ENCODE peak calls at places on chromosome 1, in six cellular contexts. R is upper lobe of left lung, G is A549, I is HepG2, W is K562, U is GM12878. D is an unnamed sample.

GRCh38 chr1:244647819-244648218 is 5.1 kb upstream of the DESI2 start:
- ATAC-seq in W (no peak), U (no peak), G (no peak), I (no peak), R (no peak), D (no peak)

GRCh38 chr1:64623750-64624445 is 121.0 kb upstream of the RAVER2 start:
- ATAC-seq in G (peak; percentile 43), W (no peak), U (no peak), I (no peak), R (peak; percentile 69), D (no peak)

GRCh38 chr1:91876040-91876470 is 9.9 kb downstream of the TGFBR3 start:
- ATAC-seq in R (no peak), I (no peak), U (peak; percentile 91), G (no peak), W (no peak), D (no peak)

GRCh38 chr1:228393811-228394570 is 12.6 kb downstream of the TRIM11 start:
- ATAC-seq in G (no peak), I (no peak), U (no peak), W (peak; percentile 23), R (peak; percentile 7), D (peak; percentile 9)

GRCh38 chr1:229156819-229157218 is 114.1 kb upstream of the RAB4A start:
- ATAC-seq in I (peak; percentile 78), R (no peak), G (peak; percentile 70), U (no peak), W (peak; percentile 47), D (peak; percentile 77)

GRCh38 chr1:221564891-221565290 is 177.0 kb downstream of the DUSP10 start:
- ATAC-seq in U (no peak), I (no peak), W (no peak), R (no peak), G (no peak), D (no peak)

GRCh38 chr1:75785320-75785963 is 614 bp upstream of the RABGGTB start:
- ATAC-seq in W (peak; percentile 24), G (peak; percentile 73), R (peak; percentile 60), I (no peak), U (peak; percentile 29), D (peak; percentile 59)

GRCh38 chr1:175861641-175862367 is 118.4 kb upstream of the TNR start:
- ATAC-seq in I (no peak), W (no peak), R (no peak), U (peak; percentile 66), G (no peak), D (no peak)

GRCh38 chr1:39922139-39922757 is 20.5 kb upstream of the MYCL start:
- ATAC-seq in G (no peak), R (no peak), U (no peak), I (no peak), W (no peak), D (peak; percentile 51)

GRCh38 chr1:67332653-67333529 is 25.2 kb downstream of the IL12RB2 start:
- ATAC-seq in W (no peak), R (no peak), I (no peak), G (no peak), U (peak; percentile 97), D (no peak)

GRCh38 chr1:225480825-225481434 is 53.1 kb upstream of the LBR start:
- ATAC-seq in R (peak; percentile 45), U (peak; percentile 88), W (peak; percentile 93), G (peak; percentile 79), I (peak; percentile 85), D (no peak)

GRCh38 chr1:119686661-119687060 is 25.1 kb upstream of the PHGDH start:
- ATAC-seq in G (no peak), R (no peak), U (no peak), W (no peak), I (no peak), D (no peak)

GRCh38 chr1:111618953-111619634 is 495 bp upstream of the RAP1A start:
- ATAC-seq in U (peak; percentile 0), G (peak; percentile 15), W (no peak), R (no peak), I (peak; percentile 5), D (no peak)

DNA sequence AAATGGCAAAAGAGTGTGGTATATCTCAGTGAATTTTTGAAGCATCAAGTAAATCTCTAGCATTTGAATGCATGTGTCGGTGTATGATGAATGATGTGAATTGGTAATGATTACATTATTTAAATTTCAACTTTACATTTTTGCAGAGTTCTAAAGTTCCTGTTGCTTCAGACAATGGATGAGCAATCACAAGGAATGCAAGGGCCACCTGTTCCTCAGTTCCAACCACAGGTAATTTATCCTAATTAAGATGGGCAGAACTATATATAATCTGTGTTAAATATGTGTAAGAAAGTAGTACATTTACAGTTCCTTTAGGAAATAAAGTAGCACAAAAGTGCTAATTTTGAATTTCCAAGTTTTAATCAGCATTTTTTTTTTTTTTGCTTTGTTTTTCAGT is 75.6 kb downstream of the NEK7 start:
- ATAC-seq in G (no peak), W (no peak), U (no peak), I (no peak), R (no peak), D (no peak)
- TF ChIP-seq EP300 in G (no peak), W (no peak), U (no peak), I (no peak), R (no peak), D (no peak)

GRCh38 chr1:234477373-234478151 is 1.4 kb downstream of the TARBP1 start:
- ATAC-seq in G (no peak), I (no peak), U (no peak), R (no peak), W (no peak), D (no peak)

GRCh38 chr1:234479310-234479559 is 256 bp upstream of the TARBP1 start:
- ATAC-seq in U (no peak), R (no peak), W (no peak), G (no peak), I (peak; percentile 37), D (no peak)

GRCh38 chr1:234478152-234478480 is 863 bp downstream of the TARBP1 start:
- ATAC-seq in G (peak; percentile 76), R (peak; percentile 74), U (peak; percentile 77), W (peak; percentile 88), I (peak; percentile 75), D (peak; percentile 71)

GRCh38 chr1:234479866-234480265 is 887 bp upstream of the TARBP1 start:
- ATAC-seq in R (no peak), I (no peak), U (no peak), W (no peak), G (no peak), D (no peak)

DNA sequence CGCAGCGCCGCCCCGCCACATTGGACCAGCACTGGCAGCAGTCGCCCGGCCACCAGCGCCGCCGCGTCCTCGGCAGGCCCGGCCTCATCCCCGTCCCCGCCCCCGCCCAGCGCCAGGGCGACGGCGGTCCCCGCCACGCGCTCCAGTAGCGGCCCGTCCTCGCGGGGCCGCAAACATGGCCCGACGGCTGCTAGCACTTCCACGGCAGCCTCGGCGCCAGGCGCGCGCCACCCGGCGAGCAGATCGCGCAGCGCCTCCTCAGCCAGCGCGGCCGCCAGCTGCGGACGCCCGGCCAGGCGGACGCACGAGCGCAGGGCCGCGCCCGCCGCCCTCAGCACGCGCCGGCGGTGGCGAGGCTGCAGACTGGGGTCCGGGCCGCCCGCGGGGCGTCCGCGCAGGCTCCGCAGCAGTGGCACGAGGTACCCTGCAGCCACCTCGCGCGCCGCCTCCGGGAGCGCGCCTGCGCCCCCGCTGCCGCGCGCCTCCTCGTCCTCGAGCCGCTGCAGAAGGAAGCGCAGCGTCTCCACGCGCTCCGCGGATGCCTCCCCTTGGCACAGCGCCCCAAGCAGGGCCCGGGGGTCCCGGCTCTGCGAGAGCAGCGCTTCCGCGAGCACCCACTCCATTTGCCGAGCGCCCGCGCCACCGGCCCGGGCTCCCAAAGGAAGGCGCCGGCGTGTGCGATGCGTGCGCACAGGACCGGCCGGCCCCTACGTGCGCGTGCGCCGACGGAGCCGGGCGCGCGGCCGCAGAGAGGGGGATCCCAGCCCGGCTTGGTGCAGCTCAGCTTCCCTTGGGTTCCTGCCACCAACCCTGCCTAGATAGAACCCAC is at the start of gene TARBP1:
- ATAC-seq in G (peak; percentile 85), U (peak; percentile 83), I (peak; percentile 83), R (peak; percentile 93), W (peak; percentile 85), D (peak; percentile 82)
- TF ChIP-seq EP300 in G (no peak), U (no peak), I (no peak), R (no peak), W (no peak), D (no peak)

DNA sequence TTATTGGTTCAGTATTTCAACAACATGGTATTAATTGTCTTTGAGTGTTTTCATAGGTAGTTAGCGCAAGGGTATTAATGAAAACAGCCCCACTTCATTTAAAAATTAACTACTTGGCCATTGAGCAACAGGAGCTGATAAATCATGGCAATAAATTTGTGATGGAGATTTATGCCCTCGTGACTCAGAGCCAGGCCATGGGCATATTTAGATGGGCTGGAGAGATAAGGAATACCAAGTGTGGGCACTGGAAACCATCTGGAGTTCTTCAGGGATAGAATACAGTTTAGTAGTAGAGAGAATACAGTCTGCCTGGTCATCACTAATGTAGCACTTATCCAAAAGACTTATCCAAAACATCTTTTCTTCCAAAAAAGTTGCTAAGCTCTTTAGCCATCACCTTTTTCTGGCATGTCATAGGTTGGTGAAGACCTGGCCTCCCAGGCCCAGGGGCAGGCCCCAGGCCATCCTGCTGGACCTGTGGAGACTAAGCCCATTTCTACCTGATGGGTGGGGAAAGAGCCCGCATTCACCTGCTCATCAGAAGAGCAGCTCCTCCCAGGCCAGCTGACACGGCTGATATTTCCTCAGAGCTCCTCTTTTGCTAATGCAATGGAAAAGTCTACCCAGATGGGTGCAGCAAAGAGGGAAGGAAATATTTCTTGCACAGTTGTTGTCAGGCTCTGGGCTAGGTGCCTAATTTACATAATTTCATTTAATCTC is 238.0 kb downstream of the TM2D1 start:
- ATAC-seq in R (no peak), W (no peak), G (no peak), U (no peak), I (no peak), D (no peak)
- TF ChIP-seq EP300 in R (no peak), W (no peak), G (no peak), U (no peak), I (no peak), D (no peak)

GRCh38 chr1:27427329-27427728 is 34.9 kb downstream of the GPR3 start:
- ATAC-seq in U (peak; percentile 37), I (no peak), W (no peak), R (peak; percentile 43), G (no peak), D (no peak)

GRCh38 chr1:27429029-27429425 is 36.6 kb downstream of the GPR3 start:
- ATAC-seq in I (no peak), U (no peak), W (peak; percentile 22), G (no peak), R (no peak), D (peak; percentile 40)

GRCh38 chr1:27430903-27431653 is 38.7 kb downstream of the GPR3 start:
- ATAC-seq in I (no peak), U (peak; percentile 63), W (peak; percentile 3), R (peak; percentile 52), G (no peak), D (peak; percentile 42)

GRCh38 chr1:27427836-27428315 is 35.5 kb downstream of the GPR3 start:
- ATAC-seq in U (no peak), R (no peak), G (no peak), I (peak; percentile 61), W (peak; percentile 14), D (no peak)

DNA sequence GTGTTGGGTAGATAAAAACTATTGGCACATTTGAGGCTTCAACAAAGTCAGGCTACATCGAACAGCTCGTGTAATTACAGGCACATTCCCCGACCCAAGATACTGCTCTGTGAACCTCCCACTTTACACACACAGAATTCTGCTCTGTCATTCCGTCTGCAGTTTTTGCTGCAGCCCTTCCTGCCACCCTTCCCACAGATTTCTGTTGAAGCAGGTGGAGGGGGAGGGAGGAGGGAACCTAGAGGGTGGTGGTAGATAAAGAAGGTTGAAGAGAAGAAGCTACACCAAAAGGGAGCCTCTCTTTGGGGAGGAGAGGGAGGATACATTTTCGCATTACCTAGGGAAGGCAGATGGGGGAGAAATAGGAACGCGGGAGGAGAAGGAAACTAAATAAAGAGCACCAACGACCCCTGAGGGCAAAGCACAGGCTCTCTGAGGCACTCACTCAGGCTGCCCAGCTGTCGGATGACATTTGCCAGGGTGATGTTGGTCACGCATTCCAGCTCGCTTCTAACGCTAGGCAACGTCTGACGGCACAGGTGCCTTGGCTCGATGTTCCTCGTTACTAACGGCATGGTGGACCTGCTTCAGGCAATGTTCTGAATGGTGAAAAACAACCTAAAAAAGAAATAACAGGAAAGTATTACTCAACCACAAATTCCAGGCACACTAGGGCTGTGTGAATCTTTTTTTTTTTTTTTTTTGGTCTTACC is 36.0 kb downstream of the GPR3 start:
- ATAC-seq in I (peak; percentile 64), R (peak; percentile 14), U (no peak), W (peak; percentile 97), G (no peak), D (peak; percentile 87)
- TF ChIP-seq EP300 in I (no peak), R (no peak), U (no peak), W (peak; percentile 91), G (no peak), D (no peak)

D was measured in gastroesophageal sphincter.